ENCODE peak calls at places on chromosomes 6 and 20, in six cellular contexts. X is PC-3, E is ovary, W is glutamatergic neuron, N is thoracic aorta, H is mucosa of descending colon. K is an unnamed sample.

GRCh38 chr20:42556575-42556974 is 633.1 kb downstream of the PTPRT start:
- DNase-seq in X (no peak), E (no peak), W (no peak), N (no peak), H (no peak), K (no peak)

GRCh38 chr20:33147299-33147698 is 20.7 kb upstream of the BPIFA2 start:
- DNase-seq in X (no peak), E (no peak), W (no peak), N (no peak), H (no peak), K (no peak)

GRCh38 chr6:136037246-136037884 is 185.9 kb downstream of the PDE7B start:
- DNase-seq in X (no peak), E (peak; percentile 42), W (no peak), N (no peak), H (no peak), K (no peak)

GRCh38 chr6:43742931-43743632 is 26.9 kb upstream of the VEGFA start:
- DNase-seq in X (no peak), E (no peak), W (no peak), N (no peak), H (no peak), K (peak; percentile 4)

GRCh38 chr6:54255881-54256280 is 52.4 kb upstream of the TINAG start:
- DNase-seq in X (no peak), E (no peak), W (no peak), N (no peak), H (no peak), K (no peak)

GRCh38 chr20:38143238-38143645 is 21.8 kb downstream of the TGM2 start:
- DNase-seq in X (peak; percentile 69), E (no peak), W (no peak), N (no peak), H (peak; percentile 57), K (no peak)

GRCh38 chr20:5400164-5400762 is 83.5 kb upstream of the PROKR2 start:
- DNase-seq in X (peak; percentile 37), E (no peak), W (no peak), N (no peak), H (peak; percentile 21), K (no peak)

GRCh38 chr6:161486903-161487531 is 213.2 kb upstream of the AGPAT4 start:
- DNase-seq in X (peak; percentile 54), E (no peak), W (no peak), N (no peak), H (no peak), K (no peak)

GRCh38 chr6:118697554-118697953 is 46.2 kb upstream of the CEP85L start:
- DNase-seq in X (peak; percentile 9), E (no peak), W (no peak), N (no peak), H (no peak), K (no peak)

GRCh38 chr20:41058007-41058673 is 29.5 kb downstream of the TOP1 start:
- DNase-seq in X (peak; percentile 92), E (no peak), W (no peak), N (peak; percentile 7), H (no peak), K (no peak)

GRCh38 chr20:2093200-2093781 is 8.3 kb upstream of the STK35 start:
- DNase-seq in X (peak; percentile 60), E (no peak), W (no peak), N (no peak), H (peak; percentile 45), K (no peak)

GRCh38 chr6:14472964-14473363 is 355.4 kb downstream of the CD83 start:
- DNase-seq in X (no peak), E (no peak), W (no peak), N (no peak), H (no peak), K (no peak)

GRCh38 chr6:113909224-113909856 is 52.2 kb downstream of the MARCKS start:
- DNase-seq in X (peak; percentile 75), E (no peak), W (no peak), N (no peak), H (peak; percentile 44), K (no peak)

GRCh38 chr6:144624246-144624645 is 339.1 kb downstream of the UTRN start:
- DNase-seq in X (no peak), E (no peak), W (no peak), N (no peak), H (no peak), K (no peak)

GRCh38 chr6:45436544-45437440 is 59.1 kb upstream of the SUPT3H start:
- DNase-seq in X (peak; percentile 65), E (no peak), W (no peak), N (no peak), H (no peak), K (no peak)

GRCh38 chr6:124683507-124683906 is 278.7 kb upstream of the RNF217 start:
- DNase-seq in X (no peak), E (no peak), W (no peak), N (no peak), H (no peak), K (no peak)

GRCh38 chr6:88490865-88491264 is 324.7 kb upstream of the CNR1 start:
- DNase-seq in X (peak; percentile 9), E (no peak), W (no peak), N (no peak), H (no peak), K (no peak)

GRCh38 chr6:13711384-13711725 is 280 bp downstream of the RANBP9 start:
- DNase-seq in X (no peak), E (no peak), W (peak; percentile 68), N (no peak), H (no peak), K (no peak)

GRCh38 chr6:111427341-111428116 is 55.5 kb downstream of the REV3L start:
- DNase-seq in X (peak; percentile 91), E (no peak), W (no peak), N (no peak), H (peak; percentile 23), K (no peak)

GRCh38 chr6:45421700-45422540 is 44.2 kb upstream of the SUPT3H start:
- DNase-seq in X (peak; percentile 72), E (peak; percentile 60), W (peak; percentile 58), N (peak; percentile 8), H (peak; percentile 48), K (peak; percentile 50)

GRCh38 chr6:63579937-63580703 is 7.8 kb downstream of the LOC128125822 start:
- DNase-seq in X (no peak), E (no peak), W (no peak), N (no peak), H (no peak), K (no peak)

GRCh38 chr20:5433352-5433751 is 116.6 kb upstream of the PROKR2 start:
- DNase-seq in X (no peak), E (no peak), W (no peak), N (no peak), H (no peak), K (no peak)

GRCh38 chr6:41529049-41529448 is 17.1 kb upstream of the FOXP4 start:
- DNase-seq in X (no peak), E (no peak), W (no peak), N (no peak), H (no peak), K (no peak)

GRCh38 chr20:23296841-23297701 is 53.5 kb upstream of the NXT1 start:
- DNase-seq in X (no peak), E (no peak), W (no peak), N (no peak), H (no peak), K (no peak)

GRCh38 chr6:31403283-31403989 is at the start of gene MICA:
- DNase-seq in X (peak; percentile 94), E (peak; percentile 88), W (peak; percentile 65), N (peak; percentile 58), H (peak; percentile 93), K (peak; percentile 63)

GRCh38 chr20:35232575-35232974 is 6.1 kb downstream of the MMP24 start:
- DNase-seq in X (no peak), E (no peak), W (no peak), N (no peak), H (no peak), K (no peak)

GRCh38 chr20:13626724-13627123 is 12.0 kb downstream of the TASP1 start:
- DNase-seq in X (no peak), E (no peak), W (no peak), N (no peak), H (no peak), K (no peak)

GRCh38 chr6:52261229-52261628 is 16.9 kb upstream of the IL17F start:
- DNase-seq in X (peak; percentile 57), E (no peak), W (no peak), N (no peak), H (no peak), K (no peak)

GRCh38 chr6:110125361-110125760 is 54.1 kb downstream of the WASF1 start:
- DNase-seq in X (no peak), E (no peak), W (no peak), N (no peak), H (no peak), K (no peak)

GRCh38 chr20:461254-462198 is 807 bp downstream of the TBC1D20 start:
- DNase-seq in X (peak; percentile 42), E (peak; percentile 56), W (peak; percentile 74), N (no peak), H (peak; percentile 56), K (no peak)

GRCh38 chr20:20691477-20691863 is 21.0 kb downstream of the RALGAPA2 start:
- DNase-seq in X (no peak), E (no peak), W (no peak), N (no peak), H (no peak), K (no peak)

GRCh38 chr6:153476243-153476642 is 345.2 kb upstream of the RGS17 start:
- DNase-seq in X (no peak), E (no peak), W (no peak), N (no peak), H (no peak), K (no peak)

GRCh38 chr6:33610057-33610456 is 11.1 kb upstream of the ITPR3 start:
- DNase-seq in X (no peak), E (no peak), W (no peak), N (no peak), H (no peak), K (no peak)

GRCh38 chr20:11246251-11246775 is 572.5 kb upstream of the JAG1 start:
- DNase-seq in X (no peak), E (no peak), W (no peak), N (no peak), H (no peak), K (no peak)

GRCh38 chr20:37396520-37397075 is 50.7 kb downstream of the SRC start:
- DNase-seq in X (no peak), E (no peak), W (peak; percentile 93), N (no peak), H (no peak), K (no peak)

GRCh38 chr20:52242237-52243230 is 51.0 kb upstream of the ZFP64 start:
- DNase-seq in X (peak; percentile 85), E (no peak), W (no peak), N (no peak), H (no peak), K (no peak)
- TF ChIP-seq CTCF in X (peak; percentile 90), E (peak; percentile 16), W (peak; percentile 96), N (peak; percentile 46), H (peak; percentile 10), K (peak; percentile 73)

GRCh38 chr6:89638320-89639195 is at the start of gene LYRM2:
- DNase-seq in X (peak; percentile 87), E (peak; percentile 96), W (peak; percentile 94), N (peak; percentile 76), H (peak; percentile 94), K (peak; percentile 89)
- TF ChIP-seq CTCF in X (no peak), E (no peak), W (no peak), N (no peak), H (no peak), K (no peak)

GRCh38 chr20:62386383-62387218 is at the start of gene RPS21:
- DNase-seq in X (peak; percentile 91), E (peak; percentile 92), W (peak; percentile 92), N (peak; percentile 64), H (peak; percentile 94), K (peak; percentile 91)
- TF ChIP-seq CTCF in X (no peak), E (no peak), W (no peak), N (peak; percentile 21), H (no peak), K (no peak)

GRCh38 chr6:77264970-77265369 is 198.3 kb downstream of the HTR1B start:
- DNase-seq in X (no peak), E (no peak), W (no peak), N (no peak), H (no peak), K (no peak)
- TF ChIP-seq CTCF in X (no peak), E (no peak), W (peak; percentile 11), N (no peak), H (no peak), K (no peak)